ENCODE peak calls at places on chromosomes 6 and 20, in eight cellular contexts. J is HCT116, K is GM23338, P is endothelial cell of umbilical vein, L is HepG2, C is K562, I is H1, R is GM12878. V is an unnamed sample.

GRCh38 chr6:34227656-34228421 is 8.8 kb upstream of the HMGA1 start:
- DNase-seq in I (no peak), P (no peak), C (no peak), J (no peak), K (no peak), L (no peak), R (no peak), V (no peak)

GRCh38 chr6:85600713-85601313 is 7.2 kb upstream of the SNX14 start:
- DNase-seq in I (no peak), C (no peak), R (no peak), J (no peak), K (no peak), L (no peak), P (no peak), V (no peak)

GRCh38 chr6:117590447-117590846 is 11.9 kb downstream of the GOPC start:
- DNase-seq in P (no peak), R (no peak), C (no peak), I (no peak), L (no peak), J (no peak), K (no peak), V (no peak)

GRCh38 chr6:15501806-15502450 is 160.9 kb downstream of the DTNBP1 start:
- DNase-seq in R (no peak), L (no peak), C (no peak), I (no peak), K (no peak), P (peak; percentile 48), J (no peak), V (no peak)

GRCh38 chr20:1368448-1369199 is 24.2 kb downstream of the FKBP1A start:
- DNase-seq in I (no peak), L (no peak), C (no peak), J (no peak), K (no peak), P (no peak), R (no peak), V (no peak)

GRCh38 chr20:52306477-52306876 is 114.9 kb upstream of the ZFP64 start:
- DNase-seq in R (no peak), C (no peak), P (no peak), J (no peak), I (no peak), K (no peak), L (no peak), V (no peak)

GRCh38 chr20:43387737-43388136 is 70.0 kb upstream of the SRSF6 start:
- DNase-seq in J (no peak), K (no peak), P (no peak), L (no peak), C (no peak), R (no peak), I (no peak), V (no peak)

GRCh38 chr6:163897030-163897429 is 482.5 kb downstream of the QKI start:
- DNase-seq in J (no peak), K (no peak), L (no peak), P (no peak), R (no peak), I (no peak), C (no peak), V (no peak)

GRCh38 chr20:24948939-24949679 is at the start of gene CST7:
- DNase-seq in J (no peak), L (no peak), C (no peak), K (no peak), P (no peak), R (peak; percentile 12), I (no peak), V (no peak)

GRCh38 chr6:10014561-10014960 is 400.3 kb downstream of the TFAP2A start:
- DNase-seq in I (no peak), L (no peak), P (no peak), J (no peak), K (no peak), C (no peak), R (no peak), V (no peak)

GRCh38 chr20:16548073-16548672 is 25.1 kb downstream of the KIF16B start:
- DNase-seq in K (no peak), P (no peak), R (no peak), C (peak; percentile 13), J (no peak), I (no peak), L (no peak), V (no peak)

GRCh38 chr6:165515963-165516624 is 146.9 kb downstream of the PDE10A start:
- DNase-seq in P (peak; percentile 17), C (no peak), L (no peak), I (no peak), J (peak; percentile 35), R (no peak), K (no peak), V (no peak)

GRCh38 chr20:25081065-25081729 is 744 bp downstream of the VSX1 start:
- DNase-seq in R (no peak), C (no peak), J (no peak), I (peak; percentile 94), P (no peak), K (peak; percentile 94), L (no peak), V (no peak)

DNA sequence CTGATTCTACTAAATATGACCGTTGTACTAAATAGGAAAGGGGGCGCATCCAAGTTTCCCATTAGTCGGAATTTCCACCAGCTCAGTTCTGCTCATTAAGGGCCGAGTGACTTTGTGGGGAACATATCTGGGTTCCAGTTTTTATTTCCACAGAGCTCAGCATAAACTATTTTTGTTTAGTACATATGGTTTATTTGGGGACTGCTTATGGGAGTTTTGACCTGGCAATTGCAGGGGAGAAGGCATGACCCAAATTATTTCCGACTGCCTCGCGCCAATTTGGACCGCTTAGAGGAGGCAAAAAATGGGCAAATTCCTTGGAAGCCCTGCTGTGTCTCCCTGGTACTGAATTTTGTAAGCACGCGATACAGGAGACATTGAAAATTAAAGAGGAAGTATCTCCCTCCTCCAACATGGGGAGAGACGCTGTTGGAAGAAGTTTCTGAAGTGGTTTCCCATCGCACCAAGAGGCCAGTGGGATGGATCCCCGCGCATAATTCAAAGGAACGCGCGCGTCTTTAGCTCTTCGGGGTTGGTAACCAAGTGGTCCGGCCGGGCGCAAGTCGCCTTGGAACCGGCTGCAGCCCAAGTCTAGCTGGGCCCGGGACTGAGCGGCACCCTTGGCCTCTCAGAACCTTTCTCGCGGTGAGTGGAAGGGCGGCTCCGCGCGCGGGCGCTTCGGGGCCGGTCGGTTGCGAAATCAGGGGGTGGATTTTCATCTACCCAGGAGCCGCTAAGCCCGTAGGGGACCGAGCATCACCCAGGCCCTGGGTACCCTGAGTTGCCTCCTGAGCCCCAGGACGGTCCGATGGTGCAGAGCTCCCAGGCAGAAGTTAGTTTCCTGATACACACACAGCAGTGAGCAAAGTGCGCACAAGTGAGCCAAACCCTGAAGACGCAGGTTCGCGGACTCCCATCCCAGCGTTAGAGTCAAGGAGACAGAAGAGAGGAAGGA is 6.3 kb downstream of the NKX2-2 start:
- DNase-seq in L (no peak), K (peak; percentile 31), C (no peak), R (no peak), I (peak; percentile 49), J (no peak), P (no peak), V (no peak)
- TF ChIP-seq EZH2 in L (no peak), K (peak; percentile 98), C (no peak), R (no peak), I (peak; percentile 98), J (no peak), P (peak; percentile 25), V (no peak)

DNA sequence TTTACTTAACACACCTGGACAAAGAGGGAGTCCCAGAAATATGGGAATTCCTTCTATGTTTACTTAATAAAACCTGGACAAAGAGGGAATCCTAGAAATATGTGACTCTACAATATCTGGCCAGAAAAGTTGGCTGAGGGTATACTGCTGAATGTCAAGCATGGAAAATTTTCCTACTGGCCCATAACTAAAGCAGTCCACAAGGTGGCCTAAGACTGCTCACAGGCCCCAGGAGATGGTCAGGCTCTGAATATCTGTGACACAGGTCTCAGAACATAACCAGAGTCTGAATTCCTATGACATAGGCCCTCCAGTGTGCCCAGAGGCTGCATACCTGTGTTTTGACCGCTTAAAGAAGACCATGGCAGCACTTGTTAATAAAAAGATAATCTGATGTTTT is 578.2 kb upstream of the NRSN1 start:
- DNase-seq in K (peak; percentile 41), L (peak; percentile 3), R (no peak), J (no peak), P (no peak), C (no peak), I (no peak), V (no peak)
- TF ChIP-seq POLR2AphosphoS5 in K (no peak), L (no peak), R (no peak), J (no peak), P (no peak), C (no peak), I (no peak), V (no peak)

GRCh38 chr20:22563062-22563965 is 21.1 kb downstream of the FOXA2 start:
- DNase-seq in C (no peak), L (no peak), K (no peak), R (no peak), J (no peak), P (no peak), I (no peak), V (no peak)

GRCh38 chr20:22562620-22563019 is 21.8 kb downstream of the FOXA2 start:
- DNase-seq in J (no peak), C (no peak), P (no peak), I (no peak), L (no peak), K (no peak), R (no peak), V (no peak)

GRCh38 chr20:22567944-22568871 is 16.2 kb downstream of the FOXA2 start:
- DNase-seq in K (peak; percentile 72), C (no peak), L (no peak), I (peak; percentile 66), J (no peak), R (no peak), P (no peak), V (no peak)

GRCh38 chr20:22568872-22569344 is 15.5 kb downstream of the FOXA2 start:
- DNase-seq in J (no peak), K (no peak), C (no peak), R (no peak), I (no peak), L (no peak), P (no peak), V (no peak)

GRCh38 chr20:22566876-22567658 is 17.3 kb downstream of the FOXA2 start:
- DNase-seq in C (no peak), I (no peak), P (no peak), J (no peak), K (no peak), R (no peak), L (no peak), V (no peak)
- TF ChIP-seq EZH2 in C (no peak), I (no peak), P (no peak), J (no peak), K (no peak), R (no peak), L (no peak), V (peak; percentile 11)

DNA sequence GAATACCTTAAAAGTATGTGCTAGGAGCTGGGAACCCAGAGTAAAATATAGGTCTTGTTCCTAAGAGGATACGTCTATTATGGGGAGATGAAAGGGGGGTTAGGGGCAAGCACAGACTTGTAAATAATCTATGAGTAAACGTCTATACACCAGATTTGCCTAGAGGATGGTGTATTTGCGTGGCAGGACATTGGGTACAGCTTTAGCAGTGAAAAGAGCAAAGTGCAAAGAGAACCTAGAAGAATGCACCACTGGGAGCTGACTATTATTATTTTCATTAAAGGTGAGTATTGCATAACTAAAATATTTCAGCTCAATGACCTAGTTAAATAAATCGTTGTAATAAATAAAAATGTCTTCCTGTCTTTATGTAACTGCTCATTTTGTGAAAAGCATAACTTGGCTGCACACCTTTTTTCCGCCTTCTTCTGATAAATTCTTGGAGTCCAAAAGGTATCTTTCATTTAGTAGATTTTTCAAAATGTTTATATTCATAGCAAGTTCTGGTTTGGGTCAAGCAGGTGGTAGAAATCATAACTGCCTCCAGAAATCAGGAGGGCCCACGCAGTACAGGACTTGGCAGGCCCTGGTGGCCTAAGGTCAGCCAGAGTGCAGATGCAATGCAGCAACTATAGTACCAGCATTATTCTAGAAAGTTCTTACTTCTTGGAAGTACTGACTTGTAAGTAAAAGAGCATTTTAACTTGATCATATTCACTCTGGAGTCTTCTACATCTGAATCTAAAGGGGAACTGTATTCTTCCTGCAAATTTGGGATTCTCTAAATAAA is 357.2 kb downstream of the PLCB1 start:
- DNase-seq in L (peak; percentile 45), C (no peak), I (no peak), R (no peak), P (no peak), J (no peak), K (no peak), V (no peak)
- TF ChIP-seq POLR2AphosphoS5 in L (no peak), C (no peak), I (no peak), R (no peak), P (no peak), J (no peak), K (no peak), V (no peak)